ENCODE peak calls at places on chromosomes 6 and 20, in four cellular contexts. G, E, W and J are unnamed samples.

GRCh38 chr20:31678389-31679356 is 41.0 kb downstream of the COX4I2 start:
- DNase-seq in G (no peak), E (no peak), W (no peak), J (no peak)

GRCh38 chr20:59938221-59938620 is 1.9 kb downstream of the PPP1R3D start:
- DNase-seq in G (no peak), E (no peak), W (no peak), J (no peak)

GRCh38 chr6:142489722-142490610 is 188.2 kb downstream of the ADGRG6 start:
- DNase-seq in G (no peak), E (no peak), W (no peak), J (no peak)

GRCh38 chr6:95768539-95768938 is 191.2 kb downstream of the MANEA start:
- DNase-seq in G (no peak), E (no peak), W (no peak), J (no peak)

GRCh38 chr6:1055015-1055921 is 256.6 kb upstream of the FOXQ1 start:
- DNase-seq in G (no peak), E (no peak), W (no peak), J (no peak)

GRCh38 chr6:29845405-29846006 is 17.9 kb downstream of the HLA-G start:
- DNase-seq in G (no peak), E (no peak), W (peak; percentile 49), J (no peak)

GRCh38 chr6:166167801-166168615 is at the start of gene TBXT:
- DNase-seq in G (no peak), E (no peak), W (no peak), J (no peak)

GRCh38 chr20:37333130-37333847 is 12.7 kb upstream of the SRC start:
- DNase-seq in G (peak; percentile 36), E (no peak), W (no peak), J (no peak)

GRCh38 chr6:108832738-108833137 is 15.5 kb upstream of the ARMC2 start:
- DNase-seq in G (no peak), E (no peak), W (no peak), J (no peak)

GRCh38 chr20:37522258-37523011 is 1.4 kb downstream of the NNAT start:
- DNase-seq in G (peak; percentile 4), E (peak; percentile 54), W (no peak), J (no peak)

GRCh38 chr6:53894086-53894485 is 99.3 kb downstream of the LRRC1 start:
- DNase-seq in G (no peak), E (no peak), W (no peak), J (no peak)

GRCh38 chr6:18110160-18110559 is 12.3 kb downstream of the NHLRC1 start:
- DNase-seq in G (no peak), E (no peak), W (no peak), J (no peak)

GRCh38 chr6:142482973-142483372 is 181.2 kb downstream of the ADGRG6 start:
- DNase-seq in G (no peak), E (no peak), W (no peak), J (no peak)

GRCh38 chr6:36627801-36628246 is 33.7 kb downstream of the SRSF3 start:
- DNase-seq in G (no peak), E (no peak), W (no peak), J (no peak)